ENCODE peak calls at places on chromosomes 3 and 15, in five cellular contexts. One of them, this sample, is unnamed.

GRCh38 chr15:83475551-83475950 is 28.4 kb downstream of the SH3GL3 start:
- DNase-seq in fibroblast of pulmonary artery: peak
- DNase-seq in esophagus squamous epithelium: no peak
- DNase-seq in astrocyte of the spinal cord: peak
- DNase-seq in heart left ventricle: no peak
- DNase-seq in this sample: no peak

GRCh38 chr15:80831606-80832224 is 52.5 kb downstream of the CEMIP start:
- DNase-seq in fibroblast of pulmonary artery: no peak
- DNase-seq in esophagus squamous epithelium: no peak
- DNase-seq in astrocyte of the spinal cord: no peak
- DNase-seq in heart left ventricle: no peak
- DNase-seq in this sample: no peak

GRCh38 chr15:31398677-31399260 is 72.1 kb downstream of the KLF13 start:
- DNase-seq in fibroblast of pulmonary artery: no peak
- DNase-seq in esophagus squamous epithelium: no peak
- DNase-seq in astrocyte of the spinal cord: no peak
- DNase-seq in heart left ventricle: no peak
- DNase-seq in this sample: no peak

GRCh38 chr15:26615188-26615926 is 157.5 kb downstream of the GABRB3 start:
- DNase-seq in fibroblast of pulmonary artery: no peak
- DNase-seq in esophagus squamous epithelium: no peak
- DNase-seq in astrocyte of the spinal cord: no peak
- DNase-seq in heart left ventricle: no peak
- DNase-seq in this sample: no peak

GRCh38 chr3:43870110-43870509 is 179.4 kb downstream of the ABHD5 start:
- DNase-seq in fibroblast of pulmonary artery: peak
- DNase-seq in esophagus squamous epithelium: no peak
- DNase-seq in astrocyte of the spinal cord: peak
- DNase-seq in heart left ventricle: no peak
- DNase-seq in this sample: peak

GRCh38 chr3:14829811-14830210 is 11.0 kb downstream of the FGD5 start:
- DNase-seq in fibroblast of pulmonary artery: no peak
- DNase-seq in esophagus squamous epithelium: no peak
- DNase-seq in astrocyte of the spinal cord: no peak
- DNase-seq in heart left ventricle: no peak
- DNase-seq in this sample: no peak

GRCh38 chr3:39639344-39640236 is 169.8 kb upstream of the MYRIP start:
- DNase-seq in fibroblast of pulmonary artery: peak
- DNase-seq in esophagus squamous epithelium: no peak
- DNase-seq in astrocyte of the spinal cord: peak
- DNase-seq in heart left ventricle: no peak
- DNase-seq in this sample: no peak

GRCh38 chr3:190568036-190568435 is 54.2 kb downstream of the IL1RAP start:
- DNase-seq in fibroblast of pulmonary artery: peak
- DNase-seq in esophagus squamous epithelium: no peak
- DNase-seq in astrocyte of the spinal cord: no peak
- DNase-seq in heart left ventricle: no peak
- DNase-seq in this sample: no peak

GRCh38 chr3:167876603-167877325 is 141.2 kb downstream of the SERPINI1 start:
- DNase-seq in fibroblast of pulmonary artery: peak
- DNase-seq in esophagus squamous epithelium: no peak
- DNase-seq in astrocyte of the spinal cord: peak
- DNase-seq in heart left ventricle: no peak
- DNase-seq in this sample: no peak

GRCh38 chr15:39133201-39133600 is 447.7 kb upstream of the THBS1 start:
- DNase-seq in fibroblast of pulmonary artery: peak
- DNase-seq in esophagus squamous epithelium: no peak
- DNase-seq in astrocyte of the spinal cord: peak
- DNase-seq in heart left ventricle: no peak
- DNase-seq in this sample: no peak

GRCh38 chr3:190017575-190018288 is 103.0 kb downstream of the P3H2 start:
- DNase-seq in fibroblast of pulmonary artery: peak
- DNase-seq in esophagus squamous epithelium: no peak
- DNase-seq in astrocyte of the spinal cord: peak
- DNase-seq in heart left ventricle: no peak
- DNase-seq in this sample: peak

GRCh38 chr3:195148553-195148952 is 122.4 kb downstream of the XXYLT1 start:
- DNase-seq in fibroblast of pulmonary artery: no peak
- DNase-seq in esophagus squamous epithelium: no peak
- DNase-seq in astrocyte of the spinal cord: no peak
- DNase-seq in heart left ventricle: no peak
- DNase-seq in this sample: no peak

GRCh38 chr3:186108106-186108940 is 566 bp downstream of the ETV5 start:
- DNase-seq in fibroblast of pulmonary artery: peak
- DNase-seq in esophagus squamous epithelium: no peak
- DNase-seq in astrocyte of the spinal cord: peak
- DNase-seq in heart left ventricle: peak
- DNase-seq in this sample: peak

GRCh38 chr3:136836511-136837156 is 17.7 kb downstream of the SLC35G2 start:
- DNase-seq in fibroblast of pulmonary artery: no peak
- DNase-seq in esophagus squamous epithelium: no peak
- DNase-seq in astrocyte of the spinal cord: peak
- DNase-seq in heart left ventricle: no peak
- DNase-seq in this sample: no peak

GRCh38 chr15:48601095-48601494 is 44.4 kb downstream of the FBN1 start:
- DNase-seq in fibroblast of pulmonary artery: no peak
- DNase-seq in esophagus squamous epithelium: no peak
- DNase-seq in astrocyte of the spinal cord: no peak
- DNase-seq in heart left ventricle: no peak
- DNase-seq in this sample: no peak

GRCh38 chr3:45205126-45205525 is 21.0 kb downstream of the TMEM158 start:
- DNase-seq in fibroblast of pulmonary artery: peak
- DNase-seq in esophagus squamous epithelium: no peak
- DNase-seq in astrocyte of the spinal cord: no peak
- DNase-seq in heart left ventricle: no peak
- DNase-seq in this sample: no peak

GRCh38 chr15:34154725-34155204 is 52.9 kb downstream of the PGBD4 start:
- DNase-seq in fibroblast of pulmonary artery: no peak
- DNase-seq in esophagus squamous epithelium: no peak
- DNase-seq in astrocyte of the spinal cord: peak
- DNase-seq in heart left ventricle: no peak
- DNase-seq in this sample: no peak

GRCh38 chr15:52678468-52679231 is 538 bp downstream of the ATOSA start:
- DNase-seq in fibroblast of pulmonary artery: peak
- DNase-seq in esophagus squamous epithelium: peak
- DNase-seq in astrocyte of the spinal cord: peak
- DNase-seq in heart left ventricle: peak
- DNase-seq in this sample: peak

GRCh38 chr3:113287818-113288648 is 76.7 kb downstream of the BOC start:
- DNase-seq in fibroblast of pulmonary artery: peak
- DNase-seq in esophagus squamous epithelium: no peak
- DNase-seq in astrocyte of the spinal cord: peak
- DNase-seq in heart left ventricle: no peak
- DNase-seq in this sample: peak

GRCh38 chr15:90787881-90788280 is 70.7 kb downstream of the BLM start:
- DNase-seq in fibroblast of pulmonary artery: peak
- DNase-seq in esophagus squamous epithelium: no peak
- DNase-seq in astrocyte of the spinal cord: peak
- DNase-seq in heart left ventricle: no peak
- DNase-seq in this sample: no peak

GRCh38 chr3:111768571-111769100 is 90.4 kb upstream of the PHLDB2 start:
- DNase-seq in fibroblast of pulmonary artery: peak
- DNase-seq in esophagus squamous epithelium: no peak
- DNase-seq in astrocyte of the spinal cord: peak
- DNase-seq in heart left ventricle: no peak
- DNase-seq in this sample: no peak

GRCh38 chr15:26128611-26129140 is 265.5 kb upstream of the ATP10A start:
- DNase-seq in fibroblast of pulmonary artery: no peak
- DNase-seq in esophagus squamous epithelium: no peak
- DNase-seq in astrocyte of the spinal cord: no peak
- DNase-seq in heart left ventricle: no peak
- DNase-seq in this sample: no peak

GRCh38 chr3:133821767-133822638 is 16.4 kb downstream of the SRPRB start:
- DNase-seq in fibroblast of pulmonary artery: peak
- DNase-seq in esophagus squamous epithelium: no peak
- DNase-seq in astrocyte of the spinal cord: peak
- DNase-seq in heart left ventricle: peak
- DNase-seq in this sample: peak

GRCh38 chr3:192833177-192833890 is 84.3 kb downstream of the MB21D2 start:
- DNase-seq in fibroblast of pulmonary artery: peak
- DNase-seq in esophagus squamous epithelium: no peak
- DNase-seq in astrocyte of the spinal cord: peak
- DNase-seq in heart left ventricle: no peak
- DNase-seq in this sample: no peak

GRCh38 chr3:27939940-27940339 is 217.8 kb upstream of the EOMES start:
- DNase-seq in fibroblast of pulmonary artery: peak
- DNase-seq in esophagus squamous epithelium: no peak
- DNase-seq in astrocyte of the spinal cord: peak
- DNase-seq in heart left ventricle: no peak
- DNase-seq in this sample: no peak

GRCh38 chr3:57165637-57166036 is 484 bp upstream of the IL17RD start:
- DNase-seq in fibroblast of pulmonary artery: no peak
- DNase-seq in esophagus squamous epithelium: no peak
- DNase-seq in astrocyte of the spinal cord: no peak
- DNase-seq in heart left ventricle: no peak
- DNase-seq in this sample: no peak

GRCh38 chr3:10007126-10007782 is 19.0 kb upstream of the FANCD2 start:
- DNase-seq in fibroblast of pulmonary artery: no peak
- DNase-seq in esophagus squamous epithelium: no peak
- DNase-seq in astrocyte of the spinal cord: no peak
- DNase-seq in heart left ventricle: no peak
- DNase-seq in this sample: peak

GRCh38 chr3:72343078-72343477 is 505.2 kb downstream of the SHQ1 start:
- DNase-seq in fibroblast of pulmonary artery: no peak
- DNase-seq in esophagus squamous epithelium: no peak
- DNase-seq in astrocyte of the spinal cord: peak
- DNase-seq in heart left ventricle: no peak
- DNase-seq in this sample: no peak

GRCh38 chr3:41202834-41203345 is 3.6 kb downstream of the CTNNB1 start:
- DNase-seq in fibroblast of pulmonary artery: peak
- DNase-seq in esophagus squamous epithelium: no peak
- DNase-seq in astrocyte of the spinal cord: peak
- DNase-seq in heart left ventricle: no peak
- DNase-seq in this sample: peak

GRCh38 chr3:127761101-127761802 is 61.1 kb downstream of the MGLL start:
- DNase-seq in fibroblast of pulmonary artery: no peak
- DNase-seq in esophagus squamous epithelium: no peak
- DNase-seq in astrocyte of the spinal cord: no peak
- DNase-seq in heart left ventricle: no peak
- DNase-seq in this sample: peak

DNA sequence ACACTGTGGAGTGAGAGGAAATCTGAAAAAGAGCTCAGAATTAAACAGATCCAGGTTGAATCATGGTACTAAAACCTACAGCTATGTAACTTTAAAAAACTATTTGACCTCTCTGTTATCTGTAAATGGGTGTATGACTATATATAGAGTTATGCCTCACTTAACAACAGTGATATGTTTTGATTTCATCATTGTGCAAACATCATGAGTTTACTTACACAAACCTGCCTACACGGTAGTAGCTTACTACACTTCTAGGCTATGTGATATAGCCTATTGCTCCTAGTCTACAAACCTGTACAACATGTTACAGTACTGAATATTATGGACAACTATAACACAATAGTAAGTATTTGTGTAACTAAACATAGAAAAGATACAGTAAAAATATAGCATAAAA is 191.6 kb upstream of the MEIS2 start:
- DNase-seq in fibroblast of pulmonary artery: peak
- DNase-seq in esophagus squamous epithelium: no peak
- DNase-seq in astrocyte of the spinal cord: no peak
- DNase-seq in heart left ventricle: no peak
- DNase-seq in this sample: no peak
- H3K4me3 ChIP-seq in fibroblast of pulmonary artery: no peak
- H3K4me3 ChIP-seq in esophagus squamous epithelium: no peak
- H3K4me3 ChIP-seq in astrocyte of the spinal cord: no peak
- H3K4me3 ChIP-seq in heart left ventricle: no peak
- H3K4me3 ChIP-seq in this sample: no peak

GRCh38 chr3:151476344-151477018 is 15.6 kb upstream of the IGSF10 start:
- DNase-seq in fibroblast of pulmonary artery: no peak
- DNase-seq in esophagus squamous epithelium: no peak
- DNase-seq in astrocyte of the spinal cord: no peak
- DNase-seq in heart left ventricle: no peak
- DNase-seq in this sample: no peak
- TF ChIP-seq CTCF in fibroblast of pulmonary artery: no peak
- TF ChIP-seq CTCF in esophagus squamous epithelium: no peak
- TF ChIP-seq CTCF in astrocyte of the spinal cord: no peak
- TF ChIP-seq CTCF in heart left ventricle: no peak
- TF ChIP-seq CTCF in this sample: no peak

GRCh38 chr3:13020159-13020558 is 53.1 kb downstream of the IQSEC1 start:
- DNase-seq in fibroblast of pulmonary artery: no peak
- DNase-seq in esophagus squamous epithelium: no peak
- DNase-seq in astrocyte of the spinal cord: no peak
- DNase-seq in heart left ventricle: no peak
- DNase-seq in this sample: no peak

GRCh38 chr3:13019706-13020105 is 53.5 kb downstream of the IQSEC1 start:
- DNase-seq in fibroblast of pulmonary artery: no peak
- DNase-seq in esophagus squamous epithelium: no peak
- DNase-seq in astrocyte of the spinal cord: no peak
- DNase-seq in heart left ventricle: no peak
- DNase-seq in this sample: no peak

GRCh38 chr3:13018039-13018431 is 55.2 kb downstream of the IQSEC1 start:
- DNase-seq in fibroblast of pulmonary artery: no peak
- DNase-seq in esophagus squamous epithelium: no peak
- DNase-seq in astrocyte of the spinal cord: no peak
- DNase-seq in heart left ventricle: no peak
- DNase-seq in this sample: peak

GRCh38 chr3:13018561-13019242 is 54.5 kb downstream of the IQSEC1 start:
- DNase-seq in fibroblast of pulmonary artery: no peak
- DNase-seq in esophagus squamous epithelium: no peak
- DNase-seq in astrocyte of the spinal cord: no peak
- DNase-seq in heart left ventricle: no peak
- DNase-seq in this sample: no peak

DNA sequence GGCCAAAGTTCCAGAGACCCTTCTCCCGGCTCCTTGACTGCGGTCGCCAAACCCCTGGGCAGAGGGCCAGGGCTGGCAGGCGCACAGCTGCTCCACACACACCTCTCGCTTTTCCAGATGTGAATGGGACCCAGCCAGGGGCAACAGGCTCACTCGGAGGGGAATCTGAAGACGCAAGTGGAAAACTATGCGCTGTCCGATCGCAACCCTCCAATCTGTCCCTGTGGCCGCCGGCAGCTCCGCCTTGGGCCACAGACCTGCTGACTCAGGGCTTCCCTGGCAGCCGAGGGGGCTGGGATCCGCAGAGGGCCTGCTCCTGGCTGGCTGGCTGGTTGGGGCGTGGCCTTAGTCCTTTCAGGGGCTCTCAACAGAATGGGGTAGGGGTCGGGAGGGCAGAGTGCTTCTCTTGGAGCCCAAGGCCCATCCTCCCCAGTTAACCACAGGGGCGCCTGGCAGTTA is 54.0 kb downstream of the IQSEC1 start:
- DNase-seq in fibroblast of pulmonary artery: peak
- DNase-seq in esophagus squamous epithelium: no peak
- DNase-seq in astrocyte of the spinal cord: peak
- DNase-seq in heart left ventricle: peak
- DNase-seq in this sample: peak
- H3K4me3 ChIP-seq in fibroblast of pulmonary artery: no peak
- H3K4me3 ChIP-seq in esophagus squamous epithelium: peak
- H3K4me3 ChIP-seq in astrocyte of the spinal cord: peak
- H3K4me3 ChIP-seq in heart left ventricle: no peak
- H3K4me3 ChIP-seq in this sample: no peak

GRCh38 chr15:68818088-68818670 is 2.5 kb downstream of the ANP32A start:
- DNase-seq in fibroblast of pulmonary artery: peak
- DNase-seq in esophagus squamous epithelium: no peak
- DNase-seq in astrocyte of the spinal cord: peak
- DNase-seq in heart left ventricle: peak
- DNase-seq in this sample: peak
- TF ChIP-seq CTCF in fibroblast of pulmonary artery: no peak
- TF ChIP-seq CTCF in esophagus squamous epithelium: no peak
- TF ChIP-seq CTCF in astrocyte of the spinal cord: no peak
- TF ChIP-seq CTCF in heart left ventricle: no peak
- TF ChIP-seq CTCF in this sample: no peak